ENCODE peak calls at places on chromosomes 5 and 9, in six cellular contexts. V is T-helper 9 cell; C is stimulated activated CD4-positive, alpha-beta T cell treated with anti-CD3 and anti-CD28 coated beads, TNF-alpha, amount 100 ng/mL, for 24 hours; D is LoVo; J is fibroblast of the conjunctiva; O is GM20000. F is an unnamed sample.

GRCh38 chr5:134735243-134735642 is 3.1 kb upstream of the CAMLG start:
- DNase-seq in V (no peak), C (no peak), D (no peak), J (no peak), O (no peak), F (no peak)

GRCh38 chr9:114319147-114319546 is 3.8 kb upstream of the ORM1 start:
- DNase-seq in V (no peak), C (no peak), D (no peak), J (no peak), O (no peak), F (no peak)

GRCh38 chr9:76365028-76365427 is 29.2 kb downstream of the RFK start:
- DNase-seq in V (no peak), C (no peak), D (peak; percentile 80), J (no peak), O (no peak), F (no peak)

GRCh38 chr5:54643679-54644078 is 126.1 kb downstream of the SNX18 start:
- DNase-seq in V (no peak), C (no peak), D (peak; percentile 29), J (no peak), O (no peak), F (peak; percentile 35)

GRCh38 chr5:154351141-154351540 is 94.7 kb upstream of the SAP30L start:
- DNase-seq in V (no peak), C (no peak), D (no peak), J (no peak), O (no peak), F (no peak)

GRCh38 chr9:130498298-130498917 is 53.6 kb downstream of the ASS1 start:
- DNase-seq in V (no peak), C (no peak), D (no peak), J (no peak), O (no peak), F (no peak)

GRCh38 chr5:127867006-127867788 is 164.0 kb downstream of the CCDC192 start:
- DNase-seq in V (no peak), C (no peak), D (no peak), J (no peak), O (no peak), F (no peak)

GRCh38 chr5:171317225-171317624 is 8.2 kb downstream of the TLX3 start:
- DNase-seq in V (no peak), C (no peak), D (no peak), J (no peak), O (no peak), F (no peak)

GRCh38 chr5:168409601-168410458 is 76.4 kb upstream of the RARS1 start:
- DNase-seq in V (no peak), C (peak; percentile 29), D (peak; percentile 9), J (no peak), O (peak; percentile 41), F (no peak)

GRCh38 chr5:136104311-136104975 is 28.2 kb upstream of the SMAD5 start:
- DNase-seq in V (no peak), C (no peak), D (no peak), J (no peak), O (no peak), F (no peak)

GRCh38 chr5:97151370-97151769 is 9.0 kb upstream of the LIX1 start:
- DNase-seq in V (no peak), C (no peak), D (no peak), J (no peak), O (no peak), F (no peak)

GRCh38 chr5:135488727-135489465 is 36.7 kb upstream of the TIFAB start:
- DNase-seq in V (no peak), C (no peak), D (no peak), J (peak; percentile 49), O (no peak), F (peak; percentile 17)

GRCh38 chr5:6729400-6730310 is 16.4 kb downstream of the TENT4A start:
- DNase-seq in V (no peak), C (peak; percentile 33), D (no peak), J (no peak), O (no peak), F (no peak)

GRCh38 chr9:113705306-113705937 is 170.7 kb upstream of the ZNF618 start:
- DNase-seq in V (no peak), C (no peak), D (no peak), J (no peak), O (no peak), F (no peak)

GRCh38 chr5:145903862-145904261 is 31.0 kb upstream of the GRXCR2 start:
- DNase-seq in V (no peak), C (no peak), D (no peak), J (no peak), O (no peak), F (no peak)